ENCODE peak calls at places on chromosomes 1 and 21, in ten cellular contexts. U, P, L, Q, C, F, D, Y, N and G are unnamed samples.

GRCh38 chr1:210361665-210362064 is 33.0 kb downstream of the HHAT start:
- DNase-seq in U (no peak), P (no peak), L (no peak), Q (no peak), C (no peak), F (no peak), D (no peak), Y (no peak), N (no peak), G (no peak)

GRCh38 chr1:206581571-206581981 is 30.7 kb downstream of the EIF2D start:
- DNase-seq in U (no peak), P (no peak), L (no peak), Q (peak; percentile 54), C (no peak), F (peak; percentile 25), D (no peak), Y (no peak), N (peak; percentile 57), G (no peak)

GRCh38 chr1:207867136-207868081 is 43.5 kb downstream of the CD34 start:
- DNase-seq in U (no peak), P (peak; percentile 67), L (no peak), Q (peak; percentile 32), C (peak; percentile 52), F (no peak), D (peak; percentile 43), Y (no peak), N (no peak), G (peak; percentile 59)

GRCh38 chr1:13836136-13836535 is 136.1 kb downstream of the PRDM2 start:
- DNase-seq in U (no peak), P (no peak), L (no peak), Q (no peak), C (no peak), F (no peak), D (no peak), Y (no peak), N (no peak), G (no peak)

GRCh38 chr1:218664385-218665170 is 319.4 kb downstream of the TGFB2 start:
- DNase-seq in U (peak; percentile 81), P (no peak), L (no peak), Q (no peak), C (no peak), F (no peak), D (peak; percentile 34), Y (no peak), N (no peak), G (no peak)

GRCh38 chr1:245690946-245691456 is 536.2 kb downstream of the KIF26B start:
- DNase-seq in U (no peak), P (no peak), L (no peak), Q (no peak), C (no peak), F (no peak), D (peak; percentile 38), Y (no peak), N (no peak), G (no peak)

GRCh38 chr1:18077657-18078215 is 29.9 kb upstream of the IGSF21 start:
- DNase-seq in U (no peak), P (no peak), L (no peak), Q (no peak), C (no peak), F (no peak), D (no peak), Y (no peak), N (no peak), G (no peak)

GRCh38 chr1:51342591-51343206 is 12.3 kb upstream of the TTC39A start:
- DNase-seq in U (no peak), P (no peak), L (no peak), Q (no peak), C (no peak), F (no peak), D (no peak), Y (no peak), N (no peak), G (no peak)

GRCh38 chr1:201229771-201230635 is 39.4 kb downstream of the IGFN1 start:
- DNase-seq in U (no peak), P (no peak), L (no peak), Q (no peak), C (no peak), F (no peak), D (no peak), Y (no peak), N (no peak), G (no peak)

GRCh38 chr1:64046871-64047270 is 156.6 kb upstream of the UBE2U start:
- DNase-seq in U (no peak), P (no peak), L (no peak), Q (no peak), C (no peak), F (no peak), D (peak; percentile 6), Y (no peak), N (no peak), G (no peak)

GRCh38 chr1:207298666-207299065 is 22.8 kb upstream of the CD55 start:
- DNase-seq in U (no peak), P (no peak), L (no peak), Q (no peak), C (no peak), F (no peak), D (peak; percentile 66), Y (no peak), N (no peak), G (no peak)

GRCh38 chr1:230643887-230644286 is 1.6 kb downstream of the COG2 start:
- DNase-seq in U (peak; percentile 10), P (no peak), L (no peak), Q (peak; percentile 10), C (peak; percentile 25), F (no peak), D (no peak), Y (no peak), N (no peak), G (no peak)

GRCh38 chr1:243748706-243749283 is 101.2 kb downstream of the AKT3 start:
- DNase-seq in U (peak; percentile 80), P (no peak), L (peak; percentile 49), Q (no peak), C (peak; percentile 82), F (peak; percentile 70), D (peak; percentile 79), Y (no peak), N (peak; percentile 62), G (peak; percentile 67)

GRCh38 chr1:67893126-67893495 is 59.8 kb upstream of the GNG12 start:
- DNase-seq in U (no peak), P (no peak), L (no peak), Q (no peak), C (no peak), F (no peak), D (no peak), Y (no peak), N (no peak), G (no peak)

GRCh38 chr21:41124626-41125240 is 43.2 kb upstream of the BACE2 start:
- DNase-seq in U (no peak), P (no peak), L (no peak), Q (no peak), C (no peak), F (no peak), D (no peak), Y (no peak), N (no peak), G (no peak)
- TF ChIP-seq POLR2A in U (no peak), P (no peak), L (no peak), Q (no peak), C (no peak), F (no peak), D (no peak), Y (no peak), N (no peak), G (no peak)

GRCh38 chr1:193058529-193059281 is 455 bp downstream of the UCHL5 start:
- DNase-seq in U (peak; percentile 42), P (peak; percentile 51), L (peak; percentile 35), Q (peak; percentile 54), C (peak; percentile 83), F (peak; percentile 13), D (peak; percentile 58), Y (no peak), N (peak; percentile 57), G (peak; percentile 77)
- TF ChIP-seq POLR2A in U (no peak), P (no peak), L (peak; percentile 47), Q (no peak), C (peak; percentile 77), F (no peak), D (peak; percentile 58), Y (no peak), N (no peak), G (no peak)

DNA sequence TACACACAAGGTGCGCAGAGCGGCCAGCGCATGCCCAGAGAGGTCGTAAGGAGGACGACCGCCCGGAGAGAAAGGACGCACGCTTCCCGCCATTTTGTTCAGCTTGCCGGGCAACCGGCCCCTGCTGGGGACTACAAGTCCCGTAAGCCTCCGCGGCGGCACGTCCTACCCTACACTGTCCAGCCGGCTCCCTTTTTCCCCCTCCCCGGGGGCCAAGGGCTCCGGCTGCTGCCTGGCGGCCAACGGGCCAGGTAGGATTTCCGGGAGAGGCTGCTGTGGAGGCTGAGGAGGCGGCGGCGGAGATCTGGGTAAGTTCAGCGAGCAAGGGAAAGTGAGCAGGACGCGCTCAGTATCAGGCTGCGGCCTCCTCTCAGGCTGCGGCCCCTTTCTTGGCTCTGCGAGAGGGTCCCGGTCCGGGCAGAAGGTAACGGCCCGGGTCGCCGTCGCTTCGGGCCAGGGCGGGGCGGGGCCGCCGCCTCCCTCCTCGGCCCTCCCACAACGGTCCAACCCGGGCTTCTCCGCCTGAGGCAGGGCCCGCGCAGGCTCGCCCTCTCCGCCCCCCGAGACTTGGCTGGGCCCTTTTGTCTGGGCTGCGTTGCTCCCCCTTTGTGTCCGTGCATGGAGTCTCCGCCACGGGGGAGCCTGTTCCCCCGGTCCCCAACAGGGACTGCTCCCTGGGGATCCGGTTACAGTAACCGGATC is at the start of gene PHACTR4:
- DNase-seq in U (peak; percentile 95), P (peak; percentile 90), L (peak; percentile 92), Q (peak; percentile 94), C (peak; percentile 96), F (peak; percentile 81), D (peak; percentile 90), Y (peak; percentile 35), N (peak; percentile 96), G (peak; percentile 91)
- TF ChIP-seq POLR2A in U (peak; percentile 74), P (peak; percentile 51), L (peak; percentile 72), Q (peak; percentile 88), C (peak; percentile 69), F (peak; percentile 66), D (peak; percentile 96), Y (peak; percentile 67), N (peak; percentile 84), G (peak; percentile 76)

DNA sequence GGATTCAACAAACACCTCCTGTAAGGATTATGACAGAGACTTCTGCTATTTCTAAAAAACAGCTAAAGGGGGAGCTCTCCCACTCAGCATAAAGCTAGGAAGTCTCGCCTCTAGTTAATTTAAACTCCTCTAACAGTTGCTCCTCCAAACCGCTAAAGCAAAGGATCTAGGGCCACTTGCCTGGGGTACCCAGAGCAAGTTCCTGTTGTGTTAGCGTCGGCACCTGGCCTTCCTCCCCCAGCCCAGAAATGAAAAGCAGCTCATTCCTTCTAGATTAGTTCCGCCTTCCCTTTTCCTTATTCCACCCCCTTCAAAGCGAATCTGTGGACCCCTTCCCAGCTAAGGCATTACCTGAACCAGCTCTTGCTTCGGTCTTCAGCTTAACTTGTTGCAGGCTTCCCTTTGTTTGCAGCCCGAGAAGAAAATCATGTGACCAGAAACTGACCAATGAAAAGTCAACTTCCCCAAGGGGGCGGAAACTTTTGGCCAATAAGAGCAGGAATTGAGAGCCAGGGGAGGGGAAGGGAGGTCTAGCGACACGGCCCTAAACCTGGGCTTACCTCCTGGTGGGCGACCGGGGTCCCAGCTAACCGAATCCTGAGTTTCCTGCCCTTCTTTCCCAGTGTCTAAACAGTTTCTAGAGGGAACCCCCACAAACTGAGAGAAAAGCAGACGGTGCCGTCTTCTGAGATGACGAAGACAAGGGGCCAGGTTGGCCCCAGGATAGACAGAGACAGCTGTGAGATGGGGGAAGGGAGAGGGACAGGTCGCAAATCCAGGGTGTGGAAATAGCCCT is at the start of gene PBXIP1:
- DNase-seq in U (peak; percentile 87), P (no peak), L (peak; percentile 94), Q (peak; percentile 86), C (peak; percentile 90), F (peak; percentile 93), D (peak; percentile 98), Y (peak; percentile 30), N (peak; percentile 89), G (peak; percentile 90)
- TF ChIP-seq POLR2A in U (no peak), P (no peak), L (no peak), Q (peak; percentile 61), C (peak; percentile 47), F (peak; percentile 51), D (no peak), Y (no peak), N (no peak), G (peak; percentile 66)